ENCODE peak calls at places on chromosome 12, in five cellular contexts. Z is heart right ventricle, E is HCT116, H is Peyer's patch, X is ascending aorta. F is an unnamed sample. For H3K9me3, the result is how much of the 10 kb centered on the place peaks cover.

GRCh38 chr12:31008961-31009840 is 64.5 kb upstream of the DDX11 start:
- DNase-seq in E (no peak), H (peak), Z (no peak), X (no peak), F (no peak)

GRCh38 chr12:50788562-50788961 is 24.7 kb downstream of the ATF1 start:
- DNase-seq in Z (no peak), H (no peak), X (no peak), E (no peak), F (no peak)

GRCh38 chr12:12563529-12563928 is 866 bp upstream of the DUSP16 start:
- DNase-seq in H (no peak), Z (no peak), X (no peak), E (no peak), F (no peak)

GRCh38 chr12:101172316-101172715 is 37.7 kb downstream of the SLC5A8 start:
- DNase-seq in Z (no peak), E (no peak), H (no peak), X (no peak), F (no peak)

GRCh38 chr12:7107181-7108041 is 1.6 kb downstream of the C1RL start:
- DNase-seq in Z (no peak), E (no peak), H (no peak), X (no peak), F (no peak)

GRCh38 chr12:5430639-5431603 is 987 bp upstream of the NTF3 start:
- DNase-seq in E (no peak), H (no peak), X (no peak), Z (no peak), F (no peak)

GRCh38 chr12:132700212-132700913 is 10.3 kb upstream of the PGAM5 start:
- DNase-seq in E (no peak), Z (no peak), H (no peak), X (no peak), F (no peak)

GRCh38 chr12:95710386-95710785 is 80.2 kb downstream of the NTN4 start:
- DNase-seq in H (no peak), E (no peak), X (no peak), Z (no peak), F (no peak)

GRCh38 chr12:57759360-57759980 is 4.6 kb downstream of the MARCHF9 start:
- DNase-seq in X (no peak), E (no peak), H (no peak), Z (no peak), F (no peak)

GRCh38 chr12:5499566-5500325 is 67.8 kb downstream of the NTF3 start:
- DNase-seq in H (no peak), X (peak), Z (no peak), E (no peak), F (no peak)

GRCh38 chr12:88393017-88393767 is 187.1 kb downstream of the KITLG start:
- DNase-seq in X (no peak), H (no peak), Z (no peak), E (peak), F (no peak)

GRCh38 chr12:14655284-14655683 is 41.1 kb downstream of the GUCY2C start:
- DNase-seq in X (no peak), H (no peak), E (no peak), Z (no peak), F (no peak)
- TF ChIP-seq CTCF in X (no peak), H (no peak), E (no peak), Z (no peak), F (no peak)

GRCh38 chr12:55946553-55946952 is 15.6 kb downstream of the DGKA start:
- DNase-seq in E (no peak), H (no peak), X (no peak), Z (no peak), F (no peak)
- H3K9me3 ChIP-seq in E (under half), H (under half), X (under half), Z (under half), F (under half)

DNA sequence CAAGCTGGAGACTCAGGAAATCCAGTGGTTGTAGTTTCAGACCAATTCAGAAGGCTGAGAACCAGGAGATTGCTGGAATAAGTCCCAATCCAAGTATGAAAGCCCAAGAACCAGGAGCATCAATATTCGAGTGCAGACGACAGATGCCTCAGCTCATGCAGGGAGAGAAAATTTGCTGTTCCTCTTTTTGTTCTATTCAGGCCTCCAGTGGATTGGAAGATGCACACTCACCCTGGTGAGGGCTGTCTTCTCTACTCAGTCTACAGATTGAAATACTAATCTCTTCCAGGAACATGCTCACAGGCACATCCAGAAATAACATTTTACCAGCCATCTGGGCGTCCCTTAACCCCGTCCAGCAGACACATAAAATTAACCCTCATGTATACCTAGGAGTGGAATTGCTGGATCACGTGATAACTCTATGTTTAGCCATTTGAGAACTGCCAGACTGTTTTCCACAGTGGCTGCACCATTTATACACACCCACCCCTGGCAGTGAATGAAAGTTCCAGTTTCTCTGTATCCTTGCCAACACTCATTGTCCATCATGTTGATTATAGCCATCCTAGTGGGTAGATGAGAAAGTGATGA is 4.5 kb upstream of the OAS2 start:
- DNase-seq in Z (no peak), E (no peak), H (no peak), X (no peak), F (no peak)
- H3K27ac ChIP-seq in Z (no peak), E (no peak), H (no peak), X (no peak), F (no peak)

DNA sequence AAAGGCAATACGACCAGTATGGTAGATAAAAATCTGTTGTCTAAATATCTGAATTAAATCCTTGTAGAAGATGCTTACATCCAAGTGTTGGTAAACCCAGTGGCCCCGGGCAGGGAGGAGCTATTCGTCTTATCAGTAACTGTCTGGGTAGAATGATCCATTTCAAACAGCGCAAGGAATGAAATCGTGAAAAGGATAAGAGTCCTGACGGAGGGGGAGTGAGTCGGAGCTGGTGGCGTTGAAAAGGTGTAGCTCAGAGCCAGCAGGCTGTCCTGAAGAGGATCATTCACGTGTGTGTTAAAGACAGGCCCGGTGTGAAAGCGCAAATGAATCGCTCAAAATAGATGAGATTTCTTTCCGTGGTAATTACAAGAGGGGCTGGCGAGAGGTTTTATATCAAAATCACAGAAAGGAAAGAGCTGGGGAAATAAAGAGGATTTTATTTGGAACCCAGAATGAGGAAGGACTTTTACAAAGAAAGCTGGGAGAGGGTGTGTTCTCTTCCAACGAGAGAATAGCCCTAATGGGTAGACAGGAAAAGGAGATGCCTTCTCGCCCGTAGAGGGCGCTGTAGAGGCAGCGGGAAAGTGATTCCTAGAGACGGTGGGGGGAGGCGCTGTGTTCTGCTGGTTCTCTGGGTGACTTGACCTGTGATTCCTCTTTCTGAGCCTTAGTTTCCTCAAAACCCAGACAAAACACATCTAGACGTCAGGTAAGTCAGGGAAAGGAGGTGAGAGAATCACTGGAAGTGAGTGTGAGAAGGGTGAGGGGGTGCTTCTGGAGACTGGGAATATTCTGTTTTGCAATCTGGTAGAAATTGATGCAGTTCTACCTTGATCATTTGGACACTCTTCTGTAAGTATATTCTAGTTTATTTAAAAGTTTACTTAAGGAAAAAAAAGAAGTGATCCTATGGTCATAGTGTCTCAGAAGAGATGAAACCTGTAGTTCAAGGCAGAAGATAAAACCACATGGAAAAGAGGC is 39.3 kb downstream of the SRRM4 start:
- DNase-seq in E (peak), H (no peak), Z (peak), X (no peak), F (no peak)
- TF ChIP-seq CTCF in E (peak), H (no peak), Z (peak), X (no peak), F (no peak)

GRCh38 chr12:83389237-83389996 is 702.7 kb downstream of the TMTC2 start:
- DNase-seq in H (peak), E (peak), X (no peak), Z (no peak), F (no peak)

GRCh38 chr12:83390186-83390585 is 703.5 kb downstream of the TMTC2 start:
- DNase-seq in H (no peak), Z (no peak), E (no peak), X (no peak), F (no peak)

DNA sequence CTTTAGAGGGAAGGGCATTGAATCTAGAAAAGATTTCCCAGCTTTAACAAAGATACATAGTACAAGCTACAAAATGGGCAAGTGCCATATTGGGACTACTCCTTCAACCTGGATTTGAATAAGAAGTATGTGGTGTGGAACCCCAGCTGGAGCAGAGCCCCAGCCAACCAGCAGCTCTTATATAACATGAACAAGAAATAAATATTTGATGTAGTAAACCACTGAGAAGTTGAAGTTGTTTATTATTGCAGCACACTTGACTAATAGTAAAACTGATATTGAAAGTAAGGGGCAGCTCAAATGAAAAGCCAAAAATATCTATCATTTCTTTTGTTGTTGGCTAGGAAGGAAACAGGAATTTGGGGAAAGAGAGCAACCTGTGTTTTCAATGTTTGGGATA is 701.8 kb downstream of the TMTC2 start:
- DNase-seq in X (no peak), H (no peak), E (no peak), Z (no peak), F (no peak)
- H3K9me3 ChIP-seq in X (under half), H (under half), E (under half), Z (under half), F (under half)